ENCODE peak calls at places on chromosomes 11 and 22, in ten cellular contexts. K is suprapubic skin, D is WERI-Rb-1, Q is HepG2, J is HCT116, L is cardiac muscle cell, I is dorsolateral prefrontal cortex, T is K562, B is sigmoid colon, Y is heart left ventricle. S is an unnamed sample.

GRCh38 chr11:87422566-87422965 is 384.8 kb downstream of the TMEM135 start:
- DNase-seq in K (no peak), D (no peak), Q (no peak), J (no peak), L (peak; percentile 24), I (no peak), T (no peak), B (no peak), Y (no peak), S (no peak)

GRCh38 chr11:22392561-22392960 is 54.4 kb downstream of the SLC17A6 start:
- DNase-seq in K (no peak), D (no peak), Q (no peak), J (no peak), L (no peak), I (no peak), T (no peak), B (no peak), Y (no peak), S (peak; percentile 1)

GRCh38 chr22:31346733-31347250 is 646 bp upstream of the PATZ1 start:
- DNase-seq in K (no peak), D (peak; percentile 86), Q (peak; percentile 68), J (no peak), L (peak; percentile 72), I (peak; percentile 63), T (peak; percentile 12), B (peak; percentile 74), Y (peak; percentile 56), S (peak; percentile 69)

GRCh38 chr22:23697031-23697970 is 6.5 kb downstream of the RGL4 start:
- DNase-seq in K (no peak), D (no peak), Q (no peak), J (no peak), L (no peak), I (no peak), T (no peak), B (no peak), Y (no peak), S (no peak)

GRCh38 chr11:19660076-19660475 is 52.6 kb upstream of the NAV2 start:
- DNase-seq in K (no peak), D (no peak), Q (peak; percentile 52), J (peak; percentile 88), L (no peak), I (no peak), T (peak; percentile 61), B (no peak), Y (no peak), S (no peak)

GRCh38 chr11:117466966-117467365 is 139.3 kb downstream of the CEP164 start:
- DNase-seq in K (no peak), D (no peak), Q (no peak), J (no peak), L (no peak), I (no peak), T (no peak), B (no peak), Y (no peak), S (no peak)

GRCh38 chr22:20249797-20250354 is 18.2 kb downstream of the RTN4R start:
- DNase-seq in K (no peak), D (peak; percentile 37), Q (no peak), J (no peak), L (no peak), I (peak; percentile 82), T (no peak), B (peak; percentile 78), Y (no peak), S (no peak)

GRCh38 chr11:118012083-118012669 is 26.0 kb downstream of the IL10RA start:
- DNase-seq in K (peak; percentile 78), D (peak; percentile 52), Q (no peak), J (no peak), L (no peak), I (no peak), T (peak; percentile 80), B (no peak), Y (no peak), S (no peak)

GRCh38 chr11:47130541-47130940 is 46.1 kb downstream of the ARFGAP2 start:
- DNase-seq in K (no peak), D (no peak), Q (no peak), J (no peak), L (no peak), I (no peak), T (peak; percentile 29), B (peak; percentile 36), Y (no peak), S (no peak)

GRCh38 chr22:21451545-21452520 is 15.4 kb upstream of the TMEM191C start:
- DNase-seq in K (peak; percentile 55), D (no peak), Q (no peak), J (no peak), L (no peak), I (peak; percentile 25), T (no peak), B (peak; percentile 28), Y (peak; percentile 9), S (no peak)

GRCh38 chr11:62921573-62922188 is 518 bp upstream of the CHRM1 start:
- DNase-seq in K (no peak), D (no peak), Q (no peak), J (no peak), L (no peak), I (no peak), T (no peak), B (no peak), Y (no peak), S (peak; percentile 85)

GRCh38 chr11:44256673-44257291 is 53.2 kb downstream of the ALX4 start:
- DNase-seq in K (no peak), D (no peak), Q (peak; percentile 22), J (no peak), L (no peak), I (no peak), T (peak; percentile 60), B (no peak), Y (no peak), S (no peak)

GRCh38 chr11:60786811-60787567 is 1.9 kb downstream of the MS4A10 start:
- DNase-seq in K (no peak), D (no peak), Q (no peak), J (no peak), L (peak; percentile 57), I (no peak), T (no peak), B (peak; percentile 91), Y (peak; percentile 75), S (no peak)

GRCh38 chr11:64729851-64730382 is 6.9 kb upstream of the NRXN2 start:
- DNase-seq in K (no peak), D (no peak), Q (no peak), J (no peak), L (peak; percentile 69), I (no peak), T (peak; percentile 63), B (peak; percentile 63), Y (no peak), S (peak; percentile 68)

GRCh38 chr11:130068986-130069683 is 559 bp upstream of the APLP2 start:
- DNase-seq in K (peak; percentile 89), D (no peak), Q (no peak), J (peak; percentile 35), L (no peak), I (peak; percentile 60), T (no peak), B (peak; percentile 95), Y (peak; percentile 83), S (peak; percentile 90)
- TF ChIP-seq CTCF in K (no peak), D (no peak), Q (peak; percentile 10), J (no peak), L (no peak), I (peak; percentile 16), T (no peak), B (peak; percentile 9), Y (no peak), S (no peak)

DNA sequence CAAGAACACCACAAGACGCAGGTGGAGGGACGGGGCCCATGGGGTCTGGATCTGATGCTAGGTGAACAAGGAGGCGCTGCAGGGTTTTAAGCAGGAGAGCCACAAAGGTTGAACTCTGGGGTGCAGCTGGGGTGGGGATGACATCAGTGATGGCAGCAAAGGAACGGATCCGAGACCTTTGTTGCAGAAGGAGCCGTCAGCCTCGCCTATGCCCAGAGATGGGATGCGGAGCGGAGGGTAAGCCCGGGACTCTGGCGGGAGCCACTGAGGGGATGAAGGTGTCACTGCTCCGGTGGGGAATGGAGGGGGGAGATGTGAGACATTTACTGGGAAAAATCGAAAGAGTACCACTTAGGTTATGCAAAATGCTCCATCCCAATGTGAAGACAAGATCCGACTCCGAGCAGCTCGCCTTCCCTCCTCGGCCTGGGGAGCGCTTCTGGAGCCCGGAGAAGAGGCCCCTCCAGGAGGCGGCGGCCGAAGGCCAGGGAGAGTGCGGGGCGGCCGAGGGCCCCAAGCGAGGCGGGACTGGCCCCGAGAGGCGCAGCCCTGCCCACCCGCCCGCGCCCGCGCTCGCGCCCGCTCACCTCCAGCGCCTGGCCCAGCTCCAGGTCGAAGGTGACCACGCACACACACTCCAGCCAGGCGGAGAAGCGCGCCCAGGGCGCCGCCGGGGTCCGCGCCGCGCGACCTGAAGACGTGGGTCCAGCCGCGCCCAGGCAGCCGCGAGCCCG is 420 bp downstream of the DENND6B start:
- DNase-seq in K (no peak), D (no peak), Q (no peak), J (no peak), L (no peak), I (no peak), T (no peak), B (no peak), Y (peak; percentile 16), S (no peak)
- H3K4me3 ChIP-seq in K (peak overlapping the region; percentile 74), D (peak overlapping the region; percentile 46), Q (peak overlapping the region; percentile 65), J (peak overlapping the region; percentile 47), L (peak overlapping the region; percentile 91), I (peak overlapping the region; percentile 94), T (peak overlapping the region; percentile 60), B (peak overlapping the region; percentile 67), Y (peak overlapping the region; percentile 49), S (peak overlapping the region; percentile 79)

GRCh38 chr11:102111011-102111786 is 952 bp downstream of the YAP1 start:
- DNase-seq in K (peak; percentile 88), D (peak; percentile 44), Q (peak; percentile 94), J (no peak), L (peak; percentile 94), I (no peak), T (no peak), B (peak; percentile 89), Y (peak; percentile 79), S (peak; percentile 96)
- TF ChIP-seq CTCF in K (no peak), D (no peak), Q (peak; percentile 60), J (no peak), L (peak; percentile 10), I (no peak), T (no peak), B (no peak), Y (no peak), S (peak; percentile 48)

GRCh38 chr11:76155455-76156232 is 50.7 kb downstream of the WNT11 start:
- DNase-seq in K (peak; percentile 43), D (no peak), Q (no peak), J (no peak), L (no peak), I (no peak), T (no peak), B (no peak), Y (no peak), S (no peak)

GRCh38 chr11:76151561-76152085 is 54.7 kb downstream of the WNT11 start:
- DNase-seq in K (peak; percentile 49), D (no peak), Q (no peak), J (no peak), L (no peak), I (no peak), T (no peak), B (no peak), Y (no peak), S (no peak)

GRCh38 chr11:76153609-76153949 is 52.7 kb downstream of the WNT11 start:
- DNase-seq in K (peak; percentile 65), D (no peak), Q (peak; percentile 49), J (no peak), L (no peak), I (no peak), T (no peak), B (no peak), Y (no peak), S (no peak)

GRCh38 chr11:76152086-76152658 is 54.1 kb downstream of the WNT11 start:
- DNase-seq in K (peak; percentile 94), D (peak; percentile 42), Q (peak; percentile 70), J (peak; percentile 57), L (peak; percentile 83), I (peak; percentile 87), T (peak; percentile 92), B (peak; percentile 93), Y (peak; percentile 86), S (peak; percentile 92)

GRCh38 chr11:76152741-76153608 is 53.3 kb downstream of the WNT11 start:
- DNase-seq in K (peak; percentile 71), D (no peak), Q (no peak), J (no peak), L (no peak), I (no peak), T (no peak), B (peak; percentile 51), Y (no peak), S (no peak)
- H3K4me3 ChIP-seq in K (no peak overlapping the region), D (no peak overlapping the region), Q (peak overlapping the region; percentile 28), J (no peak overlapping the region), L (no peak overlapping the region), I (peak overlapping the region; percentile 59), T (peak overlapping the region; percentile 35), B (peak overlapping the region; percentile 41), Y (peak overlapping the region; percentile 19), S (peak overlapping the region; percentile 43)

S was measured in A673.